ENCODE peak calls at places on chromosomes 3 and 15, in four cellular contexts. W, A, H and D are unnamed samples.

GRCh38 chr15:42060797-42061196 is 33.6 kb downstream of the PLA2G4D start:
- DNase-seq in A (no peak), H (no peak), W (no peak), D (no peak)

GRCh38 chr3:128238100-128238459 is 84.8 kb downstream of the EEFSEC start:
- DNase-seq in W (no peak), A (no peak), H (no peak), D (peak)

GRCh38 chr3:148866261-148866660 is 1.2 kb downstream of the CPA3 start:
- DNase-seq in W (no peak), A (no peak), H (peak), D (peak)

GRCh38 chr3:184845819-184846218 is 33.9 kb downstream of the VPS8 start:
- DNase-seq in W (no peak), H (no peak), A (no peak), D (no peak)

GRCh38 chr3:23819599-23820360 is 14.0 kb downstream of the UBE2E1 start:
- DNase-seq in H (no peak), A (no peak), W (no peak), D (no peak)

GRCh38 chr15:84844964-84845363 is 27.8 kb downstream of the ALPK3 start:
- DNase-seq in A (no peak), H (no peak), W (no peak), D (no peak)

GRCh38 chr15:71885390-71885789 is 75.0 kb downstream of the NR2E3 start:
- DNase-seq in H (no peak), W (no peak), A (no peak), D (no peak)

GRCh38 chr3:57889807-57890206 is 118.4 kb upstream of the FLNB start:
- DNase-seq in H (no peak), A (no peak), W (no peak), D (no peak)

GRCh38 chr3:27643355-27643754 is 78.8 kb downstream of the EOMES start:
- DNase-seq in H (peak), A (no peak), W (no peak), D (peak)

GRCh38 chr3:119305271-119305670 is 11.1 kb downstream of the ARHGAP31 start:
- DNase-seq in A (no peak), H (peak), W (no peak), D (no peak)